ENCODE peak calls at places on chromosomes 12 and 14, in seven cellular contexts. P, E, Q, U, R, H and D are unnamed samples.

GRCh38 chr12:110403975-110404675 is 617 bp upstream of the ANAPC7 start:
- DNase-seq in Q (peak), U (peak), E (peak), P (peak), R (peak), H (peak), D (no peak)

GRCh38 chr12:132030367-132031038 is 80.8 kb downstream of the EP400 start:
- DNase-seq in U (peak), R (peak), H (no peak), E (no peak), P (peak), Q (peak), D (no peak)

GRCh38 chr14:39279515-39279914 is 45.8 kb downstream of the MIA2 start:
- DNase-seq in P (no peak), E (no peak), R (no peak), Q (no peak), H (no peak), U (no peak), D (no peak)

GRCh38 chr14:104351849-104352492 is 213.6 kb downstream of the KIF26A start:
- DNase-seq in E (no peak), Q (no peak), H (no peak), P (no peak), R (no peak), U (no peak), D (no peak)

GRCh38 chr14:23512156-23512555 is 39.4 kb downstream of the ZFHX2 start:
- DNase-seq in R (no peak), E (no peak), U (no peak), P (no peak), H (no peak), Q (no peak), D (no peak)

GRCh38 chr14:103528512-103529382 is at the start of gene TRMT61A:
- DNase-seq in R (peak), Q (peak), U (peak), E (peak), H (peak), P (peak), D (peak)

GRCh38 chr12:44654641-44655625 is 221.2 kb downstream of the NELL2 start:
- DNase-seq in P (no peak), E (no peak), Q (no peak), R (no peak), U (no peak), H (no peak), D (no peak)

GRCh38 chr12:104460973-104461693 is 4.4 kb downstream of the CHST11 start:
- DNase-seq in P (no peak), H (no peak), Q (no peak), E (no peak), U (no peak), R (no peak), D (no peak)

GRCh38 chr14:54762296-54762695 is 140.3 kb downstream of the GCH1 start:
- DNase-seq in R (peak), Q (no peak), E (no peak), U (peak), P (peak), H (no peak), D (no peak)

GRCh38 chr14:54763761-54764160 is 138.9 kb downstream of the GCH1 start:
- DNase-seq in U (no peak), H (no peak), R (no peak), Q (no peak), E (no peak), P (no peak), D (no peak)

GRCh38 chr14:54760866-54761265 is 141.8 kb downstream of the GCH1 start:
- DNase-seq in P (no peak), E (no peak), R (no peak), Q (no peak), H (no peak), U (no peak), D (peak)

GRCh38 chr14:54759982-54760585 is 142.5 kb downstream of the GCH1 start:
- DNase-seq in H (no peak), Q (no peak), E (no peak), R (no peak), U (no peak), P (no peak), D (no peak)

GRCh38 chr14:54761835-54762234 is 140.8 kb downstream of the GCH1 start:
- DNase-seq in H (no peak), E (no peak), Q (no peak), P (no peak), U (no peak), R (no peak), D (no peak)
- TF ChIP-seq CTCF in H (no peak), E (no peak), Q (no peak), P (no peak), U (no peak), R (no peak), D (no peak)

GRCh38 chr14:83004456-83005006 is 1470.9 kb upstream of the SEL1L start:
- DNase-seq in E (no peak), R (no peak), H (no peak), Q (no peak), U (no peak), P (no peak), D (no peak)

GRCh38 chr14:82999802-83000201 is 1466.1 kb upstream of the SEL1L start:
- DNase-seq in Q (no peak), H (no peak), U (no peak), E (no peak), P (no peak), R (no peak), D (no peak)
- TF ChIP-seq CTCF in Q (no peak), H (peak), U (peak), E (no peak), P (no peak), R (peak), D (peak)

GRCh38 chr12:48851883-48852733 is at the start of gene DDX23:
- DNase-seq in Q (peak), E (peak), H (peak), P (peak), R (peak), U (peak), D (peak)
- TF ChIP-seq CTCF in Q (no peak), E (no peak), H (no peak), P (no peak), R (no peak), U (no peak), D (no peak)

DNA sequence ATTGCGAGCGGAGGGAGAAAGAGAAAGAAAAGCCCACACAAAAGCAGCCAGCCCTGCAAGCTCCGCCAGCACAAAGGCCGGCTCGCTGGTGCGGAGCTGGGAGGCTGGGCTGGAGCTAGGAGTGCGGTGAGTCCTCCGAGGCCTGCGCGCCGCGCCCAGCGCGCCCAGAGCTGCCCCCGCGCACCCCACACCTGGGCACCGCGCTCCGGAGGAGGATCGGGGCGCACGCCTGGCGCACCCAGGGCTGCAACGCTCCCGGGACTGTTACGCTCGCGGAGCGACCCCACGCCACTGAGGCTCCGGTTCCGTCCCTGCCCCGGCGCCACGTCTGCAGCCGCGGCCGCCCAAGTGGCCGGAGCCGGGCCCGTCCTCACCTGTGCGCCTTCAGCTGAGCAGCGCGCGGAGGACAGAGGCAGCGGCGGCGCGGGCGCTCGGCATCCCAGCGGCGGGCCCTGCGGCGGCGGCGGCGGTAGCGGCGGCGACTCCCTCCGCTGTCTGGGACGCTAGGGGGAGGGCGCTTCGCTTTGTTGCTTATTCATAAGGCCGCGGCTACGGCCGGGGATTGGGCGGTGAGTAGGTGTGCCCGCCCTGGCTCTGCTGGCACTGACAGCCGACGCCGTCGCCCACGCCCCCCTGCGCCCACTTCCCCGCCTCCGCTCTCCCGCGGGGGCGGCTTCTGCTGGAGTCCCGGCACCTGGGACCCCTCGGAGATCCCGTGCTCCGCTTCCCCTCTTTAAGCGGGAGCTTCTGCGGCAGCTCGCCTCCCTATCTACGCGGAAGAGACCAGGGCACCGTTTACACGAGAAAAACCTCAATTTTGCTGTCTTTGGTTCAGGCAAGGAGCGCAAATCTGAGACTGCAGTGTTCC is at the start of gene ARMH4:
- DNase-seq in R (peak), E (peak), Q (peak), U (peak), H (peak), P (peak), D (peak)
- TF ChIP-seq CTCF in R (no peak), E (no peak), Q (no peak), U (no peak), H (no peak), P (no peak), D (no peak)